ENCODE peak calls at places on chromosome 3, in seven cellular contexts. D, S, X, U, W, F and P are unnamed samples.

GRCh38 chr3:20773320-20773984 is 587.4 kb upstream of the SGO1 start:
- DNase-seq in D (no peak), S (no peak), X (no peak), U (no peak), W (no peak), F (no peak), P (no peak)

GRCh38 chr3:15637131-15637951 is 35.8 kb downstream of the BTD start:
- DNase-seq in D (no peak), S (no peak), X (no peak), U (no peak), W (no peak), F (no peak), P (no peak)

GRCh38 chr3:52186729-52187128 is 11.2 kb upstream of the ALAS1 start:
- DNase-seq in D (no peak), S (no peak), X (no peak), U (no peak), W (no peak), F (no peak), P (no peak)

GRCh38 chr3:16945330-16945729 is 60.6 kb downstream of the PLCL2 start:
- DNase-seq in D (no peak), S (no peak), X (no peak), U (no peak), W (peak; percentile 42), F (no peak), P (no peak)

GRCh38 chr3:45545476-45545875 is 49.1 kb upstream of the LIMD1 start:
- DNase-seq in D (peak; percentile 78), S (no peak), X (no peak), U (peak; percentile 72), W (peak; percentile 31), F (no peak), P (peak; percentile 81)

GRCh38 chr3:135965506-135966348 is at the start of gene PPP2R3A:
- DNase-seq in D (peak; percentile 93), S (peak; percentile 81), X (peak; percentile 43), U (peak; percentile 90), W (peak; percentile 81), F (peak; percentile 86), P (peak; percentile 89)

GRCh38 chr3:36729204-36730056 is 34.9 kb downstream of the DCLK3 start:
- DNase-seq in D (no peak), S (no peak), X (peak; percentile 47), U (no peak), W (peak; percentile 31), F (peak; percentile 28), P (no peak)

GRCh38 chr3:177883957-177884356 is 652.3 kb upstream of the KCNMB2 start:
- DNase-seq in D (no peak), S (no peak), X (no peak), U (no peak), W (no peak), F (no peak), P (no peak)

GRCh38 chr3:72791132-72791531 is 57.1 kb downstream of the SHQ1 start:
- DNase-seq in D (no peak), S (no peak), X (no peak), U (no peak), W (no peak), F (no peak), P (no peak)

GRCh38 chr3:186209810-186210752 is 101.2 kb upstream of the ETV5 start:
- DNase-seq in D (no peak), S (no peak), X (no peak), U (peak; percentile 77), W (no peak), F (peak; percentile 80), P (peak; percentile 83)

GRCh38 chr3:40719660-40720287 is 195.0 kb downstream of the ZNF621 start:
- DNase-seq in D (no peak), S (no peak), X (no peak), U (no peak), W (no peak), F (peak; percentile 55), P (no peak)

GRCh38 chr3:106183762-106184391 is 315.1 kb upstream of the CBLB start:
- DNase-seq in D (no peak), S (no peak), X (no peak), U (no peak), W (peak; percentile 46), F (peak; percentile 85), P (no peak)

GRCh38 chr3:14460342-14461005 is 58.1 kb downstream of the SLC6A6 start:
- DNase-seq in D (peak; percentile 84), S (peak; percentile 72), X (no peak), U (peak; percentile 84), W (peak; percentile 88), F (no peak), P (peak; percentile 64)

GRCh38 chr3:128343287-128344045 is 123.2 kb downstream of the DNAJB8 start:
- DNase-seq in D (no peak), S (no peak), X (peak; percentile 20), U (no peak), W (peak; percentile 40), F (peak; percentile 22), P (no peak)

GRCh38 chr3:120645083-120645800 is 36.8 kb downstream of the HGD start:
- DNase-seq in D (no peak), S (no peak), X (no peak), U (no peak), W (no peak), F (no peak), P (no peak)

GRCh38 chr3:45273681-45274515 is 47.8 kb upstream of the TMEM158 start:
- DNase-seq in D (no peak), S (no peak), X (no peak), U (no peak), W (peak; percentile 11), F (peak; percentile 15), P (no peak)

GRCh38 chr3:132253262-132253878 is 63.8 kb upstream of the ACP3 start:
- DNase-seq in D (no peak), S (no peak), X (peak; percentile 23), U (no peak), W (peak; percentile 51), F (peak; percentile 47), P (no peak)

GRCh38 chr3:98966862-98967554 is 65.5 kb upstream of the DCBLD2 start:
- DNase-seq in D (no peak), S (no peak), X (peak; percentile 78), U (no peak), W (peak; percentile 36), F (peak; percentile 77), P (no peak)

GRCh38 chr3:100106094-100106493 is 8.2 kb downstream of the FILIP1L start:
- DNase-seq in D (no peak), S (no peak), X (no peak), U (no peak), W (no peak), F (peak; percentile 16), P (no peak)

GRCh38 chr3:116337229-116337628 is 108.1 kb downstream of the LSAMP start:
- DNase-seq in D (no peak), S (no peak), X (no peak), U (no peak), W (no peak), F (no peak), P (no peak)

GRCh38 chr3:156291269-156292123 is 171.1 kb downstream of the KCNAB1 start:
- DNase-seq in D (no peak), S (no peak), X (no peak), U (peak; percentile 26), W (no peak), F (peak; percentile 25), P (no peak)

GRCh38 chr3:50230833-50231125 is 5.2 kb upstream of the GNAI2 start:
- DNase-seq in D (no peak), S (no peak), X (no peak), U (no peak), W (no peak), F (no peak), P (no peak)

GRCh38 chr3:127865941-127866340 is 43.6 kb upstream of the MGLL start:
- DNase-seq in D (no peak), S (no peak), X (no peak), U (no peak), W (peak; percentile 80), F (peak; percentile 27), P (no peak)

GRCh38 chr3:152280539-152280938 is 11.8 kb downstream of the MBNL1 start:
- DNase-seq in D (no peak), S (no peak), X (no peak), U (no peak), W (no peak), F (no peak), P (no peak)
- H3K27ac ChIP-seq in D (peak overlapping the region; percentile 60), S (peak overlapping the region; percentile 31), X (no peak overlapping the region), U (peak overlapping the region; percentile 63), W (no peak overlapping the region), F (no peak overlapping the region), P (no peak overlapping the region)

DNA sequence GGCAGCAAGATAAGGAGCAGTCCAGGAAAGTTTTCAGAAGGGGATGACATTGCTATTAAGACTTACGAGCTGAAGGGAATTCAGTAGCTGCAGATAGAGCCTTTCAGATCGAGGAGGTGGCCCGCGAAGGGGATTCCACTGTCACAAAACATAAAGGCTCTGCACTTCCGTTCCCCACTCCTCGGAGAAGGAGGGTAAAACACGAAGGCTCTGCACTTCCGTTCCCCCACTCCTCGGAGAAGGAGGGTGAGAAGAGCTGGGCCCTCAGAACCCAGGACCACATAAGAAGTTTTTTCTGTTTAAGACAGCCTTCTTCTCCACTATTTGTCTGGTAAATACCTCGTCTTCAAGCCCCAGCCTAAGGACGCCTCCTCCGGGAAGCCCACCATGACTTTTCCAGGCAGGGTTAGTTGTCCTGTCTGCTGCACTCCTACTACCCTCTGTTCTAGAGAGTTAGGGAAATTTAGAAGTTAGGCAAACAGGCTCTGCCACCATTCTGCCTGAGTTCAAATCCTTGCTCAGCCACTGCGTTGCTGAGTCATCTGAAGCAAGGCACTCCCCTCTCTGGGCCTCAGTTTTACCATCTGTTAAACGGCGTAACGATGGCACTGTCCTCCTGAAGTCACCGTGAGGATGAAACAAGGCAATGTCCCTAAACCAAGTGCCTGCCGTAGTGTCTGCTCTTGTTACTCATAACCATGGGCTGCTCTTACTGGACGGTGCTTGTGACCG is 134.1 kb upstream of the HES1 start:
- DNase-seq in D (no peak), S (no peak), X (no peak), U (no peak), W (no peak), F (no peak), P (no peak)
- H3K27ac ChIP-seq in D (no peak overlapping the region), S (peak overlapping the region; percentile 81), X (peak overlapping the region; percentile 86), U (no peak overlapping the region), W (no peak overlapping the region), F (no peak overlapping the region), P (no peak overlapping the region)

GRCh38 chr3:171186383-171186782 is 159.9 kb upstream of the SLC2A2 start:
- DNase-seq in D (no peak), S (no peak), X (no peak), U (no peak), W (no peak), F (no peak), P (no peak)
- H3K27ac ChIP-seq in D (no peak overlapping the region), S (no peak overlapping the region), X (no peak overlapping the region), U (no peak overlapping the region), W (no peak overlapping the region), F (no peak overlapping the region), P (no peak overlapping the region)

GRCh38 chr3:58197588-58197987 is 13.2 kb downstream of the DNASE1L3 start:
- DNase-seq in D (no peak), S (no peak), X (no peak), U (no peak), W (no peak), F (no peak), P (no peak)

GRCh38 chr3:58200121-58200709 is 10.6 kb downstream of the DNASE1L3 start:
- DNase-seq in D (no peak), S (no peak), X (no peak), U (no peak), W (no peak), F (no peak), P (no peak)

GRCh38 chr3:58200846-58201355 is 9.9 kb downstream of the DNASE1L3 start:
- DNase-seq in D (no peak), S (no peak), X (no peak), U (no peak), W (no peak), F (no peak), P (no peak)

GRCh38 chr3:58198362-58198761 is 12.4 kb downstream of the DNASE1L3 start:
- DNase-seq in D (no peak), S (no peak), X (no peak), U (no peak), W (no peak), F (no peak), P (no peak)

GRCh38 chr3:58198804-58199203 is 12.0 kb downstream of the DNASE1L3 start:
- DNase-seq in D (no peak), S (no peak), X (no peak), U (no peak), W (no peak), F (no peak), P (no peak)
- H3K27ac ChIP-seq in D (no peak overlapping the region), S (peak overlapping the region; percentile 46), X (no peak overlapping the region), U (peak overlapping the region; percentile 75), W (no peak overlapping the region), F (no peak overlapping the region), P (no peak overlapping the region)